ENCODE peak calls at places on chromosome 22, in five cellular contexts. I, N, G, V and H are unnamed samples.

GRCh38 chr22:31944700-31945477 is 554 bp downstream of the YWHAH start:
- DNase-seq in I (peak; percentile 16), N (no peak), G (no peak), V (peak; percentile 53), H (peak; percentile 52)

GRCh38 chr22:27507066-27507715 is 294.4 kb downstream of the MN1 start:
- DNase-seq in I (no peak), N (no peak), G (no peak), V (no peak), H (peak; percentile 31)

GRCh38 chr22:24055283-24055682 is 44.2 kb downstream of the CABIN1 start:
- DNase-seq in I (no peak), N (no peak), G (no peak), V (no peak), H (no peak)

GRCh38 chr22:36160499-36160942 is at the start of gene APOL3:
- DNase-seq in I (no peak), N (no peak), G (peak; percentile 47), V (peak; percentile 84), H (peak; percentile 74)

GRCh38 chr22:46653596-46653995 is 33.4 kb downstream of the GRAMD4 start:
- DNase-seq in I (no peak), N (no peak), G (no peak), V (peak; percentile 38), H (no peak)

GRCh38 chr22:19753090-19753842 is 7.3 kb upstream of the TBX1 start:
- DNase-seq in I (no peak), N (no peak), G (no peak), V (no peak), H (no peak)

GRCh38 chr22:44403930-44404329 is 91.2 kb upstream of the SHISAL1 start:
- DNase-seq in I (no peak), N (no peak), G (no peak), V (no peak), H (no peak)

GRCh38 chr22:35634015-35634414 is 14.2 kb upstream of the APOL6 start:
- DNase-seq in I (no peak), N (no peak), G (no peak), V (no peak), H (no peak)

GRCh38 chr22:30574095-30574981 is at the start of gene GAL3ST1:
- DNase-seq in I (peak; percentile 66), N (no peak), G (no peak), V (peak; percentile 71), H (peak; percentile 66)

GRCh38 chr22:49365191-49365837 is 462.4 kb downstream of the BRD1 start:
- DNase-seq in I (no peak), N (no peak), G (no peak), V (no peak), H (no peak)

GRCh38 chr22:46655861-46656608 is 35.8 kb downstream of the GRAMD4 start:
- DNase-seq in I (no peak), N (no peak), G (no peak), V (no peak), H (no peak)

GRCh38 chr22:45504703-45505341 is 2.1 kb downstream of the FBLN1 start:
- DNase-seq in I (no peak), N (no peak), G (peak; percentile 37), V (no peak), H (no peak)

GRCh38 chr22:45503071-45503815 is 560 bp downstream of the FBLN1 start:
- DNase-seq in I (no peak), N (no peak), G (no peak), V (no peak), H (no peak)

GRCh38 chr22:45499746-45500145 is 2.9 kb upstream of the FBLN1 start:
- DNase-seq in I (no peak), N (no peak), G (no peak), V (no peak), H (no peak)

GRCh38 chr22:45503816-45504702 is 1.4 kb downstream of the FBLN1 start:
- DNase-seq in I (no peak), N (no peak), G (peak; percentile 72), V (no peak), H (no peak)

GRCh38 chr22:45502215-45503070 is at the start of gene FBLN1:
- DNase-seq in I (peak; percentile 50), N (no peak), G (no peak), V (peak; percentile 35), H (no peak)
- TF ChIP-seq CTCF in I (peak; percentile 46), N (no peak), G (peak; percentile 21), V (no peak), H (no peak)

GRCh38 chr22:37425800-37426531 is 1.3 kb downstream of the ELFN2 start:
- DNase-seq in I (no peak), N (no peak), G (peak; percentile 45), V (no peak), H (no peak)
- H3K4me3 ChIP-seq in I (peak overlapping the region; percentile 90), N (no peak overlapping the region), G (peak overlapping the region; percentile 88), V (no peak overlapping the region), H (peak overlapping the region; percentile 6)

GRCh38 chr22:37192232-37192631 is 4.2 kb upstream of the C1QTNF6 start:
- DNase-seq in I (no peak), N (no peak), G (no peak), V (no peak), H (no peak)
- H3K4me1 ChIP-seq in I (peaks cover 91% of the 10 kb centered on the region), N (peaks cover 75% of the 10 kb centered on the region), G (peaks cover 19% of the 10 kb centered on the region), V (peaks cover 47% of the 10 kb centered on the region), H (peaks cover 43% of the 10 kb centered on the region)

GRCh38 chr22:42799061-42799460 is 58.0 kb downstream of the ARFGAP3 start:
- DNase-seq in I (no peak), N (no peak), G (no peak), V (no peak), H (no peak)

GRCh38 chr22:42803454-42803853 is 53.6 kb downstream of the ARFGAP3 start:
- DNase-seq in I (no peak), N (no peak), G (no peak), V (no peak), H (peak; percentile 80)

GRCh38 chr22:42800731-42801536 is 56.1 kb downstream of the ARFGAP3 start:
- DNase-seq in I (no peak), N (no peak), G (no peak), V (no peak), H (no peak)

GRCh38 chr22:42799462-42800405 is 57.3 kb downstream of the ARFGAP3 start:
- DNase-seq in I (no peak), N (no peak), G (no peak), V (no peak), H (no peak)

GRCh38 chr22:42801537-42802165 is 55.4 kb downstream of the ARFGAP3 start:
- DNase-seq in I (no peak), N (no peak), G (no peak), V (no peak), H (no peak)
- TF ChIP-seq CTCF in I (no peak), N (no peak), G (no peak), V (no peak), H (no peak)

GRCh38 chr22:37258005-37258790 is 14.1 kb upstream of the RAC2 start:
- DNase-seq in I (no peak), N (no peak), G (peak; percentile 38), V (no peak), H (no peak)
- H3K4me3 ChIP-seq in I (no peak overlapping the region), N (no peak overlapping the region), G (no peak overlapping the region), V (no peak overlapping the region), H (no peak overlapping the region)

GRCh38 chr22:39173050-39173706 is 20.7 kb upstream of the CBX7 start:
- DNase-seq in I (no peak), N (no peak), G (no peak), V (no peak), H (no peak)
- H3K4me1 ChIP-seq in I (peaks cover 66% of the 10 kb centered on the region), N (peaks cover 71% of the 10 kb centered on the region), G (peaks cover 39% of the 10 kb centered on the region), V (peaks cover 16% of the 10 kb centered on the region), H (peaks cover 48% of the 10 kb centered on the region)

DNA sequence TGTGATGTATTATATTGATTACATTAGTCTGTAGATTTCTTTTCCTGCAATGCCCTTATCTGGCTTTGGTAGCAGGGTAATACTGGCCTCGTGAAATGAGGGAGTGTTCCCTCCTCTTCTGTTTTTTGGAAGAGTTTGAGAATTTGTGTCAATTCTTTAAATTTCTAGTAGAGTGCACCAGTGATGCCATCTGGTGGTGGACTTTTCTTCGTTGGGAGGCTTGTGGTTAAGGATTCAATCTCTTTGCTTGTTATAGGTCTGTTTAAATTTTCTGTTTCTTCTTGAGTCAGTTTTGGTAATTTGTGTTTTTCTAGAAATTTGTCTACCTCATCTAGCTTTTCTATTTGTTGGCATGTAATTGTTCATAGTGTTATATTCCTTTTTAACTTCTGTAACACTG is 18.9 kb downstream of the SHANK3 start:
- DNase-seq in I (no peak), N (no peak), G (peak; percentile 44), V (peak; percentile 67), H (no peak)
- TF ChIP-seq CTCF in I (peak; percentile 50), N (peak; percentile 69), G (peak; percentile 60), V (no peak), H (no peak)

DNA sequence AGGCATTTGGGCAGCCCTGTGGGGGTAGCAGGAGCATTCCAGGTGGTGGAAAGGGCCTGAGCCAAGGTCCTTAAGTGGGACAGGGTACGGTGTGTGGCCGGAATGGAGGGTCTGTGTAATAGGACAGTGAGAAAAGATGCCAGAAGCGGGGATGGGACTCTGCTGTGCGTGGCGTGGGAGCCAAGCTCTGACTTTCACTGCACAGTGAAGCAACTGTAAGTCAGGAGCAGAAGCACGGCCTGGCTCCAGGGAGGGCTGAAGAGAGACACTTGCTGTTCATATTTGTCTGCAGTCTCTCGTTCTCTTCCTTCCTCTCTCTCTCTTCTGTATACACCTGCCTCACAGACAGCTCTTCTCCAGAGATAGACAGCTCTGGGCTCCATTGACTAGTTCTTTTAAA is 1.9 kb downstream of the IL17RA start:
- DNase-seq in I (no peak), N (no peak), G (no peak), V (no peak), H (no peak)
- H3K4me3 ChIP-seq in I (no peak overlapping the region), N (no peak overlapping the region), G (no peak overlapping the region), V (no peak overlapping the region), H (peak overlapping the region; percentile 87)